ENCODE peak calls at places on chromosomes 7 and 10, in four cellular contexts. One of them, this sample, is unnamed.

GRCh38 chr10:70903262-70903921 is 15.0 kb upstream of the PCBD1 start:
- DNase-seq in WTC11: peak
- DNase-seq in HepG2: peak
- DNase-seq in A549: peak
- DNase-seq in this sample: peak

GRCh38 chr10:127855584-127855881 is 37.2 kb downstream of the CLRN3 start:
- DNase-seq in A549: no peak
- DNase-seq in WTC11: no peak
- DNase-seq in HepG2: no peak
- DNase-seq in this sample: no peak

GRCh38 chr10:116084166-116084565 is 188.8 kb downstream of the GFRA1 start:
- DNase-seq in A549: no peak
- DNase-seq in WTC11: no peak
- DNase-seq in HepG2: no peak
- DNase-seq in this sample: no peak

GRCh38 chr7:116577320-116577871 is 52.6 kb downstream of the CAV1 start:
- DNase-seq in HepG2: no peak
- DNase-seq in A549: no peak
- DNase-seq in WTC11: no peak
- DNase-seq in this sample: no peak

GRCh38 chr10:43573250-43574034 is 974 bp downstream of the ZNF239 start:
- DNase-seq in WTC11: peak
- DNase-seq in HepG2: no peak
- DNase-seq in A549: no peak
- DNase-seq in this sample: no peak

GRCh38 chr7:26910221-26910620 is 45.8 kb upstream of the SKAP2 start:
- DNase-seq in A549: no peak
- DNase-seq in HepG2: peak
- DNase-seq in WTC11: peak
- DNase-seq in this sample: no peak

GRCh38 chr7:133478591-133479135 is 225.8 kb downstream of the EXOC4 start:
- DNase-seq in A549: no peak
- DNase-seq in WTC11: no peak
- DNase-seq in HepG2: no peak
- DNase-seq in this sample: no peak

GRCh38 chr7:24820730-24821044 is 63.4 kb upstream of the GSDME start:
- DNase-seq in WTC11: no peak
- DNase-seq in A549: peak
- DNase-seq in HepG2: peak
- DNase-seq in this sample: peak

GRCh38 chr10:101565936-101566332 is 22.1 kb downstream of the POLL start:
- DNase-seq in WTC11: no peak
- DNase-seq in HepG2: no peak
- DNase-seq in A549: no peak
- DNase-seq in this sample: no peak

GRCh38 chr7:129257168-129257567 is 32.3 kb downstream of the AHCYL2 start:
- DNase-seq in WTC11: no peak
- DNase-seq in A549: no peak
- DNase-seq in HepG2: no peak
- DNase-seq in this sample: no peak

GRCh38 chr10:55410415-55410885 is 609.4 kb upstream of the PCDH15 start:
- DNase-seq in WTC11: peak
- DNase-seq in A549: no peak
- DNase-seq in HepG2: no peak
- DNase-seq in this sample: no peak

GRCh38 chr7:134645935-134646334 is 718 bp upstream of the BPGM start:
- DNase-seq in A549: no peak
- DNase-seq in HepG2: no peak
- DNase-seq in WTC11: no peak
- DNase-seq in this sample: peak

GRCh38 chr7:154576604-154577003 is 426.3 kb downstream of the PAXIP1 start:
- DNase-seq in HepG2: no peak
- DNase-seq in A549: no peak
- DNase-seq in WTC11: no peak
- DNase-seq in this sample: no peak

GRCh38 chr7:47236480-47237208 is 345.3 kb downstream of the TNS3 start:
- DNase-seq in WTC11: no peak
- DNase-seq in A549: no peak
- DNase-seq in HepG2: no peak
- DNase-seq in this sample: no peak

GRCh38 chr7:130894146-130895005 is 160.4 kb upstream of the KLF14 start:
- DNase-seq in WTC11: peak
- DNase-seq in HepG2: peak
- DNase-seq in A549: peak
- DNase-seq in this sample: peak

GRCh38 chr7:50412958-50413357 is 37.2 kb downstream of the FIGNL1 start:
- DNase-seq in A549: no peak
- DNase-seq in WTC11: no peak
- DNase-seq in HepG2: no peak
- DNase-seq in this sample: no peak

GRCh38 chr10:44853148-44853734 is 57.9 kb upstream of the TMEM72 start:
- DNase-seq in HepG2: no peak
- DNase-seq in WTC11: no peak
- DNase-seq in A549: no peak
- DNase-seq in this sample: no peak

GRCh38 chr7:151520419-151521229 is 929 bp upstream of the RHEB start:
- DNase-seq in HepG2: no peak
- DNase-seq in A549: no peak
- DNase-seq in WTC11: peak
- DNase-seq in this sample: no peak

GRCh38 chr7:3862774-3863173 is 561.7 kb downstream of the SDK1 start:
- DNase-seq in HepG2: no peak
- DNase-seq in A549: no peak
- DNase-seq in WTC11: peak
- DNase-seq in this sample: no peak

GRCh38 chr7:80873140-80873539 is 45.7 kb downstream of the SEMA3C start:
- DNase-seq in WTC11: no peak
- DNase-seq in HepG2: no peak
- DNase-seq in A549: no peak
- DNase-seq in this sample: no peak

GRCh38 chr7:100267648-100268047 is 39.9 kb upstream of the SPDYE3 start:
- DNase-seq in A549: no peak
- DNase-seq in HepG2: no peak
- DNase-seq in WTC11: no peak
- DNase-seq in this sample: no peak

GRCh38 chr10:101588879-101589278 is 758 bp downstream of the DPCD start:
- DNase-seq in A549: peak
- DNase-seq in HepG2: peak
- DNase-seq in WTC11: no peak
- DNase-seq in this sample: peak

GRCh38 chr10:44010873-44011602 is 362.4 kb upstream of the ZNF32 start:
- DNase-seq in HepG2: no peak
- DNase-seq in A549: no peak
- DNase-seq in WTC11: no peak
- DNase-seq in this sample: no peak

GRCh38 chr7:24477807-24478655 is 95.2 kb upstream of the PALS2 start:
- DNase-seq in HepG2: peak
- DNase-seq in A549: peak
- DNase-seq in WTC11: peak
- DNase-seq in this sample: peak

GRCh38 chr10:123580426-123580825 is 85.7 kb upstream of the GPR26 start:
- DNase-seq in WTC11: no peak
- DNase-seq in A549: no peak
- DNase-seq in HepG2: no peak
- DNase-seq in this sample: no peak

DNA sequence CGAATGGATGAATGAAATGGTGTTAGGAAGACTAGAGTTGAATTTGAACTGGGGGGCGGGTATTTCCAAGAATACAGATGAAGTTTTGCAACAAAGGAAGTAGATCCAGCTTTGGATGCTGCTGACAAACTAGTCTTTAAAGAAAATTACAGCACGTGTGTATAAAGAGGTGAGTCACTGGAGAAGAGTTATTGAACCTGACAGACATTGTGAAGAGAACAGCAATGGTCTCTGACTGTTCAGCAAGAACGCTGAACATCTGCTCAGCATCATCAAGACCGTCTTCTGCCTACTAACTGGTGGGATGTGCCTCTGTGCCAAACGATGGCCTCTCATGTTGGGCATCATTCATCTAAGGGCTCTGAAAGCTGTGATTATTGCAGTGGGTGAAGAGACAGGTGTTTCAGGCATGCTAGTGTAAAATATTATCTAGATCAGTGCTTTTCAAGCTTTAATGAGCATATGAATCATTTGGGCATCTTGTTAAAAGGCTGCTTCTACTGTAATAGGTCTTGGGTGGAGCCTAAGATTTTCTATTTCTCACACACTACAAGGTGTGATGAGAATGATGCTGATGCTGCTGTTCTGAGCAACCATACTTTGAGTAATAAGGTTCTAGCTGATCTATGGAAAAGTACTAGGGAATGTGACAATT is 291.3 kb downstream of the PTEN start:
- DNase-seq in WTC11: no peak
- DNase-seq in A549: no peak
- DNase-seq in HepG2: no peak
- DNase-seq in this sample: no peak
- TF ChIP-seq HMGXB4 in WTC11: no peak
- TF ChIP-seq HMGXB4 in A549: no peak
- TF ChIP-seq HMGXB4 in HepG2: no peak
- TF ChIP-seq HMGXB4 in this sample: no peak

GRCh38 chr7:2843191-2843685 is 870 bp downstream of the GNA12 start:
- DNase-seq in HepG2: no peak
- DNase-seq in WTC11: no peak
- DNase-seq in A549: no peak
- DNase-seq in this sample: no peak
- TF ChIP-seq HMGXB4 in HepG2: no peak
- TF ChIP-seq HMGXB4 in WTC11: no peak
- TF ChIP-seq HMGXB4 in A549: no peak
- TF ChIP-seq HMGXB4 in this sample: no peak

DNA sequence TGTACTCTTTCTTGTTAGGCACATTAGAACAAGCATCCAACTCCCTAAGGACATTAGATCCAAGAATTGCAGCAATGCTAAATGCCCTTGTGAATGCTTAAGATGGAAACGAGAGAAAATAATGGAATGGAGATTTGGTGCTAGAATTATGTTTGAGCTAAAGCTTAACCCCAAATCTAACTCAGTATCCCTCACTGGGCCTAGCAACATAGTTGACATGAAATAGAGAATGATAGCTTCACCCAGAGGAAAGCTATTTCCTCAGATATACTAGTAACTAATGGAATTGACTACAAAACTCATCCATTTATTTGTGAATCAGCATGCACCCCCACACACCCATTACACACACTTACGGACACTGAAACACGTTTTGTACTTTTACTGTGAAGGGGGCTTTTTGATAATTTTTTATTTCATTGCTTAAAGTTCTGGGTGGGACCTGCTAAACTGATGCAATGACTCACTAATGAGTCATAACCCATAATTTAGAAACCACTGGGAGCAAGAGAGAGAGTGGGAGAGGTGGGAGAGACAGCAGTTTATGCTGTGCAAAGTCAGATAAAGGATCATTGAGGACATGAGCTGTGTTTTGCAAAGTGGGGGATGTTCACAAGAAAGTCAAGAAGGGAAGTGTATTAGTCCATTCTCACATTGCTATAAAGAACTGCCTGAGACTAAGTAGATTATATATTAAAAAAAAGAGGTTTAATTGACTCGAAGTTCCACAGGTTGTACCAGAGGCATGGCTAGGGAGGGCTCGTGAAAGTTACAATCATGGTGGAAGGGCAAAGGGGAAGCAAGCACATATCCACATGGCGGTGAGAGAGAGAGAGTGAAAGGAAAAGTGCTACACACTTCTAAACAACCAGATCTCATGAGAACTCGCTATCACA is 382.7 kb downstream of the SFMBT2 start:
- DNase-seq in HepG2: no peak
- DNase-seq in A549: no peak
- DNase-seq in WTC11: no peak
- DNase-seq in this sample: peak
- TF ChIP-seq HMGXB4 in HepG2: no peak
- TF ChIP-seq HMGXB4 in A549: no peak
- TF ChIP-seq HMGXB4 in WTC11: no peak
- TF ChIP-seq HMGXB4 in this sample: no peak

DNA sequence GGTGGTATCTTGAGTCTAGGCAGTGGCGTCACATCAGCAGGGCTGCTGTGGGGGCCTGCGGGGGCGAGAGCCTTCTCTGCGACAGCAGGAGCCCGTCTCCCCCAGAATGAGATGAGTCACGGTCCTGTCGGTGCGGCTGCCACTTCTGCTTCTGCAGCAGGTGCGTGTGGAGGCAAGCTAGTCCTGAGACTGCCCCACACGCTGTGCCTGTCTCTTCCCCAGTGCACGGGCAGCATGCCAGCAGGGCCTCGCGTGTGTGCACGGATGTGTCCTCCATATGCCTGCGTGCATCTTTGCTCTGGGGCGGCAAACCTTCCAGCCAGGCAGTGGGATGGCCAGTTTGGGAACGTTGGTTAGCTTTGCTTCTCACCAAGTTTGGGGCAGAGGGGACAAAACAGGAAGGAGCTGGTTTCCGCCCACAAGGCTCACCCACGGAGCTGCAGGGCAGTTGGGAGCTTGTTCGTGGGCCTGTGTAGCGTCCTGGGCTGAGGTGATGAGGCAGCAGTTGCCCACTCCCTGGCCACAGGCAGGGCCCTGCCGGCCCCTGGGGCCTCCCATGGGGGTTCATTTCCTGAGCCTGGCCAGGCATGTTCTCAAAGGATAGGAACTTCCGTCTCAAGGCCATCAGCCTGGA is 60.8 kb upstream of the PPIF start:
- DNase-seq in WTC11: no peak
- DNase-seq in A549: no peak
- DNase-seq in HepG2: no peak
- DNase-seq in this sample: peak
- TF ChIP-seq HMGXB4 in WTC11: no peak
- TF ChIP-seq HMGXB4 in A549: no peak
- TF ChIP-seq HMGXB4 in HepG2: no peak
- TF ChIP-seq HMGXB4 in this sample: no peak

GRCh38 chr7:158289231-158289630 is 298.4 kb downstream of the PTPRN2 start:
- DNase-seq in WTC11: no peak
- DNase-seq in A549: no peak
- DNase-seq in HepG2: no peak
- DNase-seq in this sample: no peak
- TF ChIP-seq HMGXB4 in WTC11: no peak
- TF ChIP-seq HMGXB4 in A549: no peak
- TF ChIP-seq HMGXB4 in HepG2: no peak
- TF ChIP-seq HMGXB4 in this sample: no peak

GRCh38 chr10:61896854-61897661 is 4.4 kb upstream of the ARID5B start:
- DNase-seq in WTC11: peak
- DNase-seq in HepG2: peak
- DNase-seq in A549: peak
- DNase-seq in this sample: peak
- TF ChIP-seq HMGXB4 in WTC11: no peak
- TF ChIP-seq HMGXB4 in HepG2: peak
- TF ChIP-seq HMGXB4 in A549: no peak
- TF ChIP-seq HMGXB4 in this sample: no peak